ENCODE peak calls at places on chromosomes 13 and 19, in seven cellular contexts. One of them, this sample, is unnamed.

GRCh38 chr13:30743319-30744055 is 8.1 kb downstream of the ALOX5AP start:
- DNase-seq in activated CD4-positive, alpha-beta T cell treated with anti-CD3 and anti-CD28 coated beads for 4 hours: no peak
- DNase-seq in T-helper 1 cell: no peak
- DNase-seq in HT1080: peak; percentile 98
- DNase-seq in transverse colon: peak; percentile 37
- DNase-seq in NCI-H2171 treated with DMSO at 0.1 percent for 48 hours: no peak
- DNase-seq in B cell: no peak
- DNase-seq in this sample: peak; percentile 89

GRCh38 chr19:8241646-8242045 is 32.5 kb downstream of the CERS4 start:
- DNase-seq in transverse colon: no peak
- DNase-seq in B cell: no peak
- DNase-seq in NCI-H2171 treated with DMSO at 0.1 percent for 48 hours: no peak
- DNase-seq in HT1080: no peak
- DNase-seq in activated CD4-positive, alpha-beta T cell treated with anti-CD3 and anti-CD28 coated beads for 4 hours: no peak
- DNase-seq in T-helper 1 cell: no peak
- DNase-seq in this sample: no peak

GRCh38 chr13:100454876-100455275 is 133.7 kb downstream of the GGACT start:
- DNase-seq in activated CD4-positive, alpha-beta T cell treated with anti-CD3 and anti-CD28 coated beads for 4 hours: no peak
- DNase-seq in NCI-H2171 treated with DMSO at 0.1 percent for 48 hours: no peak
- DNase-seq in T-helper 1 cell: no peak
- DNase-seq in B cell: no peak
- DNase-seq in transverse colon: no peak
- DNase-seq in HT1080: peak; percentile 85
- DNase-seq in this sample: no peak

GRCh38 chr19:21586341-21587116 is 81.1 kb downstream of the ZNF429 start:
- DNase-seq in B cell: peak; percentile 50
- DNase-seq in T-helper 1 cell: no peak
- DNase-seq in NCI-H2171 treated with DMSO at 0.1 percent for 48 hours: no peak
- DNase-seq in transverse colon: peak; percentile 19
- DNase-seq in HT1080: no peak
- DNase-seq in activated CD4-positive, alpha-beta T cell treated with anti-CD3 and anti-CD28 coated beads for 4 hours: no peak
- DNase-seq in this sample: no peak

GRCh38 chr13:90640976-90641375 is 706.5 kb upstream of the MIR17HG start:
- DNase-seq in activated CD4-positive, alpha-beta T cell treated with anti-CD3 and anti-CD28 coated beads for 4 hours: no peak
- DNase-seq in NCI-H2171 treated with DMSO at 0.1 percent for 48 hours: no peak
- DNase-seq in B cell: no peak
- DNase-seq in transverse colon: no peak
- DNase-seq in HT1080: peak; percentile 72
- DNase-seq in T-helper 1 cell: no peak
- DNase-seq in this sample: no peak

GRCh38 chr13:77697208-77698103 is at the start of gene SLAIN1:
- DNase-seq in HT1080: no peak
- DNase-seq in transverse colon: peak; percentile 80
- DNase-seq in T-helper 1 cell: peak; percentile 79
- DNase-seq in activated CD4-positive, alpha-beta T cell treated with anti-CD3 and anti-CD28 coated beads for 4 hours: peak; percentile 80
- DNase-seq in NCI-H2171 treated with DMSO at 0.1 percent for 48 hours: peak; percentile 85
- DNase-seq in B cell: peak; percentile 95
- DNase-seq in this sample: peak; percentile 29

GRCh38 chr19:7904074-7905020 is 670 bp downstream of the MAP2K7 start:
- DNase-seq in T-helper 1 cell: peak; percentile 77
- DNase-seq in activated CD4-positive, alpha-beta T cell treated with anti-CD3 and anti-CD28 coated beads for 4 hours: no peak
- DNase-seq in NCI-H2171 treated with DMSO at 0.1 percent for 48 hours: no peak
- DNase-seq in HT1080: no peak
- DNase-seq in B cell: peak; percentile 87
- DNase-seq in transverse colon: peak; percentile 62
- DNase-seq in this sample: peak; percentile 58

GRCh38 chr13:82878536-82878935 is 1003.7 kb downstream of the SLITRK1 start:
- DNase-seq in HT1080: peak; percentile 24
- DNase-seq in T-helper 1 cell: no peak
- DNase-seq in NCI-H2171 treated with DMSO at 0.1 percent for 48 hours: peak; percentile 30
- DNase-seq in activated CD4-positive, alpha-beta T cell treated with anti-CD3 and anti-CD28 coated beads for 4 hours: no peak
- DNase-seq in transverse colon: no peak
- DNase-seq in B cell: no peak
- DNase-seq in this sample: no peak

GRCh38 chr19:55353803-55354697 is 469 bp downstream of the COX6B2 start:
- DNase-seq in HT1080: peak; percentile 33
- DNase-seq in transverse colon: peak; percentile 86
- DNase-seq in B cell: peak; percentile 96
- DNase-seq in T-helper 1 cell: peak; percentile 64
- DNase-seq in activated CD4-positive, alpha-beta T cell treated with anti-CD3 and anti-CD28 coated beads for 4 hours: peak; percentile 49
- DNase-seq in NCI-H2171 treated with DMSO at 0.1 percent for 48 hours: peak; percentile 54
- DNase-seq in this sample: peak; percentile 74

GRCh38 chr19:55594996-55595530 is 4.3 kb downstream of the FIZ1 start:
- DNase-seq in T-helper 1 cell: no peak
- DNase-seq in B cell: no peak
- DNase-seq in NCI-H2171 treated with DMSO at 0.1 percent for 48 hours: no peak
- DNase-seq in HT1080: no peak
- DNase-seq in activated CD4-positive, alpha-beta T cell treated with anti-CD3 and anti-CD28 coated beads for 4 hours: no peak
- DNase-seq in transverse colon: no peak
- DNase-seq in this sample: no peak